ENCODE peak calls at places on chromosome 1, in eight cellular contexts. U, Q, J, E, G, L, H and B are unnamed samples.

GRCh38 chr1:156705321-156705917 is at the start of gene CRABP2:
- DNase-seq in U (no peak), Q (peak), J (peak), E (no peak), G (no peak), L (peak), H (peak), B (peak)

GRCh38 chr1:94855307-94855700 is 35.1 kb downstream of the SLC44A3 start:
- DNase-seq in U (no peak), Q (no peak), J (peak), E (no peak), G (no peak), L (no peak), H (no peak), B (no peak)

GRCh38 chr1:206866062-206866461 is 639 bp downstream of the IL20 start:
- DNase-seq in U (no peak), Q (no peak), J (peak), E (no peak), G (no peak), L (no peak), H (peak), B (no peak)

GRCh38 chr1:109241344-109241743 is 8.0 kb upstream of the CELSR2 start:
- DNase-seq in U (no peak), Q (no peak), J (no peak), E (no peak), G (peak), L (no peak), H (no peak), B (no peak)

GRCh38 chr1:52978045-52978444 is 51.0 kb downstream of the SCP2 start:
- DNase-seq in U (no peak), Q (no peak), J (peak), E (no peak), G (no peak), L (no peak), H (no peak), B (no peak)

GRCh38 chr1:157161901-157162300 is 23.7 kb upstream of the ETV3 start:
- DNase-seq in U (no peak), Q (no peak), J (no peak), E (no peak), G (peak), L (no peak), H (no peak), B (no peak)

GRCh38 chr1:112956503-112957132 is 622 bp upstream of the SLC16A1 start:
- DNase-seq in U (no peak), Q (no peak), J (no peak), E (no peak), G (no peak), L (no peak), H (no peak), B (no peak)

GRCh38 chr1:66137235-66137634 is 344.5 kb downstream of the PDE4B start:
- DNase-seq in U (peak), Q (no peak), J (no peak), E (no peak), G (no peak), L (no peak), H (no peak), B (no peak)

GRCh38 chr1:248860007-248860406 is 1.1 kb upstream of the ZNF692 start:
- DNase-seq in U (no peak), Q (no peak), J (no peak), E (no peak), G (no peak), L (no peak), H (no peak), B (no peak)

GRCh38 chr1:26360051-26360806 is 6.3 kb upstream of the CRYBG2 start:
- DNase-seq in U (no peak), Q (no peak), J (no peak), E (no peak), G (peak), L (no peak), H (no peak), B (no peak)

GRCh38 chr1:147109041-147109440 is 63.2 kb downstream of the PRKAB2 start:
- DNase-seq in U (no peak), Q (no peak), J (no peak), E (no peak), G (no peak), L (no peak), H (no peak), B (no peak)

GRCh38 chr1:4395158-4395557 is 259.3 kb upstream of the AJAP1 start:
- DNase-seq in U (no peak), Q (no peak), J (no peak), E (no peak), G (no peak), L (no peak), H (no peak), B (no peak)

GRCh38 chr1:117627562-117628165 is 21.8 kb downstream of the TENT5C start:
- DNase-seq in U (peak), Q (peak), J (no peak), E (no peak), G (no peak), L (no peak), H (no peak), B (peak)